ENCODE peak calls at places on chromosomes 7 and 10, in ten cellular contexts. X, O, Z, P, H, Y, I, B, W and L are unnamed samples.

GRCh38 chr7:132063800-132064199 is 507.4 kb upstream of the PODXL start:
- DNase-seq in X (no peak), O (no peak), Z (no peak), P (no peak), H (no peak), Y (no peak), I (no peak), B (no peak), W (no peak), L (no peak)

GRCh38 chr10:92830478-92831389 is 17.6 kb upstream of the EXOC6 start:
- DNase-seq in X (no peak), O (no peak), Z (no peak), P (peak), H (peak), Y (no peak), I (no peak), B (no peak), W (no peak), L (no peak)

GRCh38 chr7:44975331-44976039 is 3.3 kb downstream of the MYO1G start:
- DNase-seq in X (no peak), O (no peak), Z (peak), P (no peak), H (no peak), Y (no peak), I (no peak), B (no peak), W (no peak), L (no peak)

GRCh38 chr10:133032231-133032630 is 55.5 kb upstream of the ADGRA1 start:
- DNase-seq in X (no peak), O (no peak), Z (no peak), P (no peak), H (no peak), Y (no peak), I (no peak), B (no peak), W (no peak), L (no peak)

GRCh38 chr7:47345754-47346377 is 236.0 kb downstream of the TNS3 start:
- DNase-seq in X (no peak), O (no peak), Z (no peak), P (no peak), H (no peak), Y (no peak), I (no peak), B (no peak), W (no peak), L (no peak)

GRCh38 chr7:1950623-1951523 is 280.8 kb downstream of the ELFN1 start:
- DNase-seq in X (no peak), O (peak), Z (peak), P (peak), H (no peak), Y (peak), I (no peak), B (no peak), W (no peak), L (no peak)

GRCh38 chr10:87827681-87828080 is 9.7 kb upstream of the ATAD1 start:
- DNase-seq in X (no peak), O (no peak), Z (no peak), P (no peak), H (no peak), Y (no peak), I (no peak), B (no peak), W (no peak), L (no peak)

GRCh38 chr7:143015102-143015501 is 11.8 kb downstream of the OR9A2 start:
- DNase-seq in X (no peak), O (no peak), Z (no peak), P (no peak), H (no peak), Y (no peak), I (no peak), B (no peak), W (no peak), L (no peak)

GRCh38 chr7:35039343-35039742 is 2.1 kb upstream of the DPY19L1 start:
- DNase-seq in X (no peak), O (no peak), Z (no peak), P (no peak), H (no peak), Y (no peak), I (no peak), B (no peak), W (no peak), L (no peak)

GRCh38 chr10:3877092-3878000 is 92.3 kb upstream of the KLF6 start:
- DNase-seq in X (no peak), O (no peak), Z (no peak), P (no peak), H (no peak), Y (no peak), I (no peak), B (no peak), W (no peak), L (no peak)

GRCh38 chr10:94785211-94785610 is 22.7 kb downstream of the CYP2C19 start:
- DNase-seq in X (no peak), O (no peak), Z (no peak), P (no peak), H (no peak), Y (no peak), I (no peak), B (no peak), W (no peak), L (peak)

GRCh38 chr7:96481831-96482230 is 159.9 kb upstream of the SLC25A13 start:
- DNase-seq in X (peak), O (no peak), Z (no peak), P (no peak), H (no peak), Y (no peak), I (no peak), B (no peak), W (no peak), L (no peak)

GRCh38 chr7:70559815-70560214 is 572.1 kb upstream of the GALNT17 start:
- DNase-seq in X (no peak), O (no peak), Z (no peak), P (no peak), H (no peak), Y (no peak), I (no peak), B (no peak), W (no peak), L (no peak)

GRCh38 chr10:79286318-79286951 is 60.8 kb upstream of the PPIF start:
- DNase-seq in X (peak), O (peak), Z (peak), P (peak), H (peak), Y (peak), I (no peak), B (no peak), W (peak), L (peak)

GRCh38 chr10:58851606-58852005 is 324.8 kb upstream of the PHYHIPL start:
- DNase-seq in X (peak), O (no peak), Z (no peak), P (no peak), H (no peak), Y (no peak), I (no peak), B (no peak), W (no peak), L (peak)

GRCh38 chr7:42082144-42082543 is 154.9 kb downstream of the GLI3 start:
- DNase-seq in X (peak), O (no peak), Z (no peak), P (no peak), H (no peak), Y (no peak), I (no peak), B (no peak), W (peak), L (no peak)

GRCh38 chr7:88169717-88170320 is 50.0 kb downstream of the SRI start:
- DNase-seq in X (peak), O (no peak), Z (no peak), P (no peak), H (no peak), Y (no peak), I (no peak), B (no peak), W (no peak), L (peak)

GRCh38 chr10:87740232-87740631 is 77.8 kb downstream of the ATAD1 start:
- DNase-seq in X (peak), O (no peak), Z (no peak), P (no peak), H (no peak), Y (no peak), I (no peak), B (no peak), W (no peak), L (peak)

GRCh38 chr7:47557317-47557985 is 24.5 kb downstream of the TNS3 start:
- DNase-seq in X (no peak), O (no peak), Z (no peak), P (no peak), H (no peak), Y (peak), I (no peak), B (no peak), W (no peak), L (peak)

GRCh38 chr7:151081170-151082101 is 827 bp upstream of the FASTK start:
- DNase-seq in X (no peak), O (no peak), Z (no peak), P (no peak), H (no peak), Y (no peak), I (no peak), B (no peak), W (no peak), L (no peak)

GRCh38 chr7:111137296-111138195 is 46.6 kb downstream of the LRRN3 start:
- DNase-seq in X (peak), O (no peak), Z (no peak), P (no peak), H (peak), Y (no peak), I (no peak), B (no peak), W (no peak), L (no peak)

GRCh38 chr7:26937306-26937705 is 72.9 kb upstream of the SKAP2 start:
- DNase-seq in X (no peak), O (no peak), Z (no peak), P (no peak), H (no peak), Y (no peak), I (no peak), B (no peak), W (no peak), L (no peak)

GRCh38 chr10:63588436-63589180 is 67.4 kb downstream of the REEP3 start:
- DNase-seq in X (peak), O (no peak), Z (no peak), P (no peak), H (no peak), Y (no peak), I (no peak), B (no peak), W (no peak), L (peak)

GRCh38 chr7:123771846-123772245 is 23.0 kb upstream of the WASL start:
- DNase-seq in X (no peak), O (no peak), Z (no peak), P (no peak), H (no peak), Y (no peak), I (no peak), B (no peak), W (no peak), L (no peak)

GRCh38 chr7:135320277-135320676 is 86.6 kb downstream of the STRA8 start:
- DNase-seq in X (peak), O (peak), Z (peak), P (no peak), H (no peak), Y (peak), I (no peak), B (peak), W (peak), L (peak)